ENCODE peak calls at places on chromosomes 2 and 18, in five cellular contexts. One of them, this sample, is unnamed.

GRCh38 chr2:212842544-212843185 is 304.1 kb upstream of the ERBB4 start:
- DNase-seq in HepG2: no peak
- DNase-seq in CD14-positive monocyte: no peak
- DNase-seq in CD8-positive, alpha-beta T cell: no peak
- DNase-seq in fibroblast of lung: peak
- DNase-seq in this sample: peak

GRCh38 chr2:190519975-190520767 is 14.4 kb downstream of the NEMP2 start:
- DNase-seq in CD14-positive monocyte: no peak
- DNase-seq in CD8-positive, alpha-beta T cell: no peak
- DNase-seq in fibroblast of lung: no peak
- DNase-seq in HepG2: no peak
- DNase-seq in this sample: no peak

GRCh38 chr2:207257291-207258190 is 91.8 kb upstream of the KLF7 start:
- DNase-seq in CD14-positive monocyte: no peak
- DNase-seq in HepG2: no peak
- DNase-seq in fibroblast of lung: peak
- DNase-seq in CD8-positive, alpha-beta T cell: no peak
- DNase-seq in this sample: no peak

GRCh38 chr2:75053484-75054112 is 95.2 kb downstream of the POLE4 start:
- DNase-seq in fibroblast of lung: no peak
- DNase-seq in CD8-positive, alpha-beta T cell: no peak
- DNase-seq in CD14-positive monocyte: no peak
- DNase-seq in HepG2: peak
- DNase-seq in this sample: no peak

GRCh38 chr2:227191367-227191766 is 26.9 kb downstream of the COL4A3 start:
- DNase-seq in HepG2: peak
- DNase-seq in CD14-positive monocyte: no peak
- DNase-seq in fibroblast of lung: peak
- DNase-seq in CD8-positive, alpha-beta T cell: no peak
- DNase-seq in this sample: no peak

GRCh38 chr2:12718662-12719399 is 2.1 kb downstream of the TRIB2 start:
- DNase-seq in CD8-positive, alpha-beta T cell: peak
- DNase-seq in fibroblast of lung: peak
- DNase-seq in HepG2: no peak
- DNase-seq in CD14-positive monocyte: no peak
- DNase-seq in this sample: no peak

GRCh38 chr2:12167525-12168317 is 421.3 kb downstream of the LPIN1 start:
- DNase-seq in CD8-positive, alpha-beta T cell: no peak
- DNase-seq in HepG2: peak
- DNase-seq in fibroblast of lung: no peak
- DNase-seq in CD14-positive monocyte: no peak
- DNase-seq in this sample: no peak

GRCh38 chr2:180268006-180268405 is 260.9 kb upstream of the CWC22 start:
- DNase-seq in CD14-positive monocyte: no peak
- DNase-seq in fibroblast of lung: no peak
- DNase-seq in CD8-positive, alpha-beta T cell: no peak
- DNase-seq in HepG2: no peak
- DNase-seq in this sample: no peak

GRCh38 chr2:647691-648231 is 29.4 kb downstream of the TMEM18 start:
- DNase-seq in fibroblast of lung: no peak
- DNase-seq in HepG2: no peak
- DNase-seq in CD8-positive, alpha-beta T cell: no peak
- DNase-seq in CD14-positive monocyte: no peak
- DNase-seq in this sample: no peak

GRCh38 chr2:219213026-219213415 is 5.7 kb downstream of the ABCB6 start:
- DNase-seq in fibroblast of lung: no peak
- DNase-seq in CD8-positive, alpha-beta T cell: no peak
- DNase-seq in CD14-positive monocyte: no peak
- DNase-seq in HepG2: no peak
- DNase-seq in this sample: no peak

GRCh38 chr2:193841389-193842150 is 1646.8 kb upstream of the TMEFF2 start:
- DNase-seq in HepG2: no peak
- DNase-seq in CD8-positive, alpha-beta T cell: no peak
- DNase-seq in fibroblast of lung: no peak
- DNase-seq in CD14-positive monocyte: no peak
- DNase-seq in this sample: no peak

GRCh38 chr2:127324635-127325034 is 30.7 kb upstream of the ERCC3 start:
- DNase-seq in CD14-positive monocyte: no peak
- DNase-seq in CD8-positive, alpha-beta T cell: no peak
- DNase-seq in fibroblast of lung: peak
- DNase-seq in HepG2: peak
- DNase-seq in this sample: peak

GRCh38 chr2:33134086-33134763 is 187.5 kb downstream of the LTBP1 start:
- DNase-seq in CD8-positive, alpha-beta T cell: no peak
- DNase-seq in fibroblast of lung: peak
- DNase-seq in HepG2: peak
- DNase-seq in CD14-positive monocyte: no peak
- DNase-seq in this sample: peak

GRCh38 chr2:240410004-240410403 is 25.5 kb upstream of the GPC1 start:
- DNase-seq in fibroblast of lung: no peak
- DNase-seq in HepG2: no peak
- DNase-seq in CD8-positive, alpha-beta T cell: no peak
- DNase-seq in CD14-positive monocyte: no peak
- DNase-seq in this sample: no peak

GRCh38 chr2:158546412-158547144 is 89.8 kb downstream of the PKP4 start:
- DNase-seq in CD8-positive, alpha-beta T cell: no peak
- DNase-seq in CD14-positive monocyte: no peak
- DNase-seq in fibroblast of lung: no peak
- DNase-seq in HepG2: no peak
- DNase-seq in this sample: no peak

GRCh38 chr18:57803119-57803969 is at the start of gene ATP8B1:
- DNase-seq in CD14-positive monocyte: no peak
- DNase-seq in fibroblast of lung: peak
- DNase-seq in HepG2: no peak
- DNase-seq in CD8-positive, alpha-beta T cell: no peak
- DNase-seq in this sample: no peak

GRCh38 chr18:54444309-54444914 is 86.7 kb downstream of the C18orf54 start:
- DNase-seq in fibroblast of lung: peak
- DNase-seq in CD14-positive monocyte: no peak
- DNase-seq in CD8-positive, alpha-beta T cell: no peak
- DNase-seq in HepG2: peak
- DNase-seq in this sample: peak

GRCh38 chr2:11748018-11748860 is 1.8 kb downstream of the LPIN1 start:
- DNase-seq in CD8-positive, alpha-beta T cell: no peak
- DNase-seq in HepG2: no peak
- DNase-seq in fibroblast of lung: no peak
- DNase-seq in CD14-positive monocyte: no peak
- DNase-seq in this sample: no peak

GRCh38 chr2:165064743-165065142 is 109.4 kb upstream of the SLC38A11 start:
- DNase-seq in HepG2: no peak
- DNase-seq in CD8-positive, alpha-beta T cell: no peak
- DNase-seq in CD14-positive monocyte: no peak
- DNase-seq in fibroblast of lung: no peak
- DNase-seq in this sample: no peak

GRCh38 chr2:235497096-235497495 is 3.3 kb downstream of the AGAP1 start:
- DNase-seq in HepG2: no peak
- DNase-seq in CD14-positive monocyte: no peak
- DNase-seq in CD8-positive, alpha-beta T cell: no peak
- DNase-seq in fibroblast of lung: no peak
- DNase-seq in this sample: no peak

GRCh38 chr18:70422061-70422965 is 133.5 kb downstream of the SOCS6 start:
- DNase-seq in fibroblast of lung: peak
- DNase-seq in HepG2: peak
- DNase-seq in CD8-positive, alpha-beta T cell: no peak
- DNase-seq in CD14-positive monocyte: peak
- DNase-seq in this sample: peak

GRCh38 chr2:147663964-147664363 is 180.9 kb upstream of the ACVR2A start:
- DNase-seq in fibroblast of lung: no peak
- DNase-seq in CD8-positive, alpha-beta T cell: no peak
- DNase-seq in CD14-positive monocyte: no peak
- DNase-seq in HepG2: no peak
- DNase-seq in this sample: no peak

GRCh38 chr2:191041418-191042161 is 27.6 kb upstream of the STAT1 start:
- DNase-seq in CD14-positive monocyte: no peak
- DNase-seq in CD8-positive, alpha-beta T cell: no peak
- DNase-seq in HepG2: peak
- DNase-seq in fibroblast of lung: peak
- DNase-seq in this sample: peak

GRCh38 chr18:10123006-10123950 is 209.5 kb downstream of the VAPA start:
- DNase-seq in CD14-positive monocyte: no peak
- DNase-seq in fibroblast of lung: no peak
- DNase-seq in CD8-positive, alpha-beta T cell: no peak
- DNase-seq in HepG2: no peak
- DNase-seq in this sample: no peak

GRCh38 chr18:1017227-1017626 is 112.6 kb downstream of the ADCYAP1 start:
- DNase-seq in HepG2: no peak
- DNase-seq in CD8-positive, alpha-beta T cell: no peak
- DNase-seq in fibroblast of lung: no peak
- DNase-seq in CD14-positive monocyte: no peak
- DNase-seq in this sample: no peak

GRCh38 chr2:201909348-201909747 is 103.0 kb downstream of the CDK15 start:
- DNase-seq in fibroblast of lung: peak
- DNase-seq in CD14-positive monocyte: no peak
- DNase-seq in CD8-positive, alpha-beta T cell: no peak
- DNase-seq in HepG2: no peak
- DNase-seq in this sample: no peak

GRCh38 chr2:72561621-72562318 is 264.1 kb downstream of the EXOC6B start:
- DNase-seq in fibroblast of lung: peak
- DNase-seq in CD8-positive, alpha-beta T cell: no peak
- DNase-seq in CD14-positive monocyte: no peak
- DNase-seq in HepG2: peak
- DNase-seq in this sample: peak

GRCh38 chr2:170665743-170666142 is 49.4 kb upstream of the SP5 start:
- DNase-seq in CD14-positive monocyte: no peak
- DNase-seq in HepG2: no peak
- DNase-seq in fibroblast of lung: no peak
- DNase-seq in CD8-positive, alpha-beta T cell: no peak
- DNase-seq in this sample: no peak

GRCh38 chr2:129468879-129469278 is 510.6 kb upstream of the RAB6C start:
- DNase-seq in CD14-positive monocyte: no peak
- DNase-seq in fibroblast of lung: no peak
- DNase-seq in HepG2: no peak
- DNase-seq in CD8-positive, alpha-beta T cell: no peak
- DNase-seq in this sample: no peak

GRCh38 chr2:226802573-226802972 is 3.0 kb upstream of the IRS1 start:
- DNase-seq in CD8-positive, alpha-beta T cell: no peak
- DNase-seq in CD14-positive monocyte: no peak
- DNase-seq in HepG2: peak
- DNase-seq in fibroblast of lung: peak
- DNase-seq in this sample: no peak

GRCh38 chr18:2534906-2535305 is 36.4 kb downstream of the METTL4 start:
- DNase-seq in HepG2: no peak
- DNase-seq in CD8-positive, alpha-beta T cell: no peak
- DNase-seq in CD14-positive monocyte: no peak
- DNase-seq in fibroblast of lung: no peak
- DNase-seq in this sample: no peak

GRCh38 chr2:54952978-54953456 is 97.2 kb downstream of the RTN4 start:
- DNase-seq in CD8-positive, alpha-beta T cell: no peak
- DNase-seq in fibroblast of lung: peak
- DNase-seq in CD14-positive monocyte: no peak
- DNase-seq in HepG2: no peak
- DNase-seq in this sample: no peak

GRCh38 chr2:42618972-42619371 is 50.5 kb downstream of the MTA3 start:
- DNase-seq in HepG2: no peak
- DNase-seq in CD14-positive monocyte: no peak
- DNase-seq in fibroblast of lung: peak
- DNase-seq in CD8-positive, alpha-beta T cell: no peak
- DNase-seq in this sample: peak

GRCh38 chr2:69911985-69912563 is 2.8 kb upstream of the MXD1 start:
- DNase-seq in fibroblast of lung: peak
- DNase-seq in CD8-positive, alpha-beta T cell: no peak
- DNase-seq in CD14-positive monocyte: no peak
- DNase-seq in HepG2: peak
- DNase-seq in this sample: no peak

GRCh38 chr2:160224060-160224459 is 24.0 kb upstream of the ITGB6 start:
- DNase-seq in CD8-positive, alpha-beta T cell: no peak
- DNase-seq in HepG2: peak
- DNase-seq in CD14-positive monocyte: no peak
- DNase-seq in fibroblast of lung: peak
- DNase-seq in this sample: peak

GRCh38 chr18:3481696-3482210 is 31.8 kb downstream of the TGIF1 start:
- DNase-seq in CD14-positive monocyte: no peak
- DNase-seq in HepG2: peak
- DNase-seq in fibroblast of lung: peak
- DNase-seq in CD8-positive, alpha-beta T cell: no peak
- DNase-seq in this sample: no peak

GRCh38 chr2:20501974-20502373 is 55.1 kb downstream of the RHOB start:
- DNase-seq in fibroblast of lung: peak
- DNase-seq in CD8-positive, alpha-beta T cell: no peak
- DNase-seq in HepG2: no peak
- DNase-seq in CD14-positive monocyte: no peak
- DNase-seq in this sample: no peak

GRCh38 chr2:138395565-138396306 is 105.8 kb upstream of the SPOPL start:
- DNase-seq in fibroblast of lung: peak
- DNase-seq in CD14-positive monocyte: no peak
- DNase-seq in HepG2: no peak
- DNase-seq in CD8-positive, alpha-beta T cell: no peak
- DNase-seq in this sample: peak

DNA sequence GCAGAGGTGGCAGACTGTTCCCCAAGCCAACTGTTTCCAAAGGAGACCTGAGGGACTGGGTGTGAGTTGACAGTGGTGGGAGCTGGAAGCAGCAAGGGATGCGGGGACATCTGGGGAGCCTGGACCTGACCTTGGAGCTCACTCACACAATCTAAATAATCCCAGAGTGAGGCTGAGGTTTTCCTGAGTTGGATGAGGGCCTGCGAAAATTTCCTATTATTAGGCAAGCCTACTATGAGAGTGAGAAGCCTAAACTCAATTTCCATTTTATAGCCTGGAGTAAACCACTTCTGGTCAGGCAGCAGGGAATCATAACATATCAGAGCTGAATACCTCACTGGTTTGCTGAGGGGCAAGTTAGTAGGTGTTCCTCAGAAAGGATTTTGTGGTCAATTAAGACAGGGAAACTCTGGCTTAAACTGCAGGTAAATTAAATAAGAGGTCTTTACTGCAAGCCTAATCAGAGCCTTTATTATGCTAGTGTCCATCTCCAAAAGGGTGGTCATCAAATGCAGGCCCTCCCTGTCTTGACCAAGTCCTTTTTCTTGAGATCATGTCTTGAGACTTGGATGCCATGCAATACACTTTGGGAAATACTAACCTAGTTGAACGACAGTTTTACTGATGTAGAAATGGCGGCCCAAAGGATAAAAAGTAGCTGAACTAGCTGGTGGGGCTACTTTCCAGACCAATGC is 1.7 kb upstream of the COX5B start:
- DNase-seq in HepG2: no peak
- DNase-seq in fibroblast of lung: no peak
- DNase-seq in CD8-positive, alpha-beta T cell: no peak
- DNase-seq in CD14-positive monocyte: no peak
- DNase-seq in this sample: no peak
- TF ChIP-seq CTCF in HepG2: no peak
- TF ChIP-seq CTCF in fibroblast of lung: no peak
- TF ChIP-seq CTCF in CD8-positive, alpha-beta T cell: no peak
- TF ChIP-seq CTCF in CD14-positive monocyte: no peak
- TF ChIP-seq CTCF in this sample: no peak

GRCh38 chr18:13680612-13681011 is 45.7 kb downstream of the FAM210A start:
- DNase-seq in fibroblast of lung: no peak
- DNase-seq in HepG2: peak
- DNase-seq in CD14-positive monocyte: no peak
- DNase-seq in CD8-positive, alpha-beta T cell: no peak
- DNase-seq in this sample: no peak
- TF ChIP-seq CTCF in fibroblast of lung: peak
- TF ChIP-seq CTCF in HepG2: peak
- TF ChIP-seq CTCF in CD14-positive monocyte: peak
- TF ChIP-seq CTCF in CD8-positive, alpha-beta T cell: peak
- TF ChIP-seq CTCF in this sample: peak

GRCh38 chr2:95023222-95023597 is 2.3 kb upstream of the MAL start:
- DNase-seq in fibroblast of lung: no peak
- DNase-seq in CD8-positive, alpha-beta T cell: peak
- DNase-seq in CD14-positive monocyte: no peak
- DNase-seq in HepG2: peak
- DNase-seq in this sample: no peak
- TF ChIP-seq CTCF in fibroblast of lung: peak
- TF ChIP-seq CTCF in CD8-positive, alpha-beta T cell: peak
- TF ChIP-seq CTCF in CD14-positive monocyte: no peak
- TF ChIP-seq CTCF in HepG2: peak
- TF ChIP-seq CTCF in this sample: peak

GRCh38 chr2:24469148-24469547 is 21.9 kb upstream of the NCOA1 start:
- DNase-seq in CD14-positive monocyte: no peak
- DNase-seq in fibroblast of lung: no peak
- DNase-seq in HepG2: no peak
- DNase-seq in CD8-positive, alpha-beta T cell: no peak
- DNase-seq in this sample: no peak
- TF ChIP-seq CTCF in CD14-positive monocyte: no peak
- TF ChIP-seq CTCF in fibroblast of lung: no peak
- TF ChIP-seq CTCF in HepG2: no peak
- TF ChIP-seq CTCF in CD8-positive, alpha-beta T cell: no peak
- TF ChIP-seq CTCF in this sample: no peak